ENCODE peak calls at places on chromosomes 3 and 15, in four cellular contexts. V is mesendoderm, Q is neuronal stem cell, M is H1. B is an unnamed sample.

GRCh38 chr3:71903141-71903540 is 118.2 kb upstream of the PROK2 start:
- DNase-seq in V (no peak), Q (no peak), M (no peak), B (no peak)

GRCh38 chr3:64445318-64446300 is 220.3 kb upstream of the PRICKLE2 start:
- DNase-seq in V (peak; percentile 76), Q (peak; percentile 37), M (peak; percentile 90), B (peak; percentile 28)

GRCh38 chr3:82133070-82133606 is 371.7 kb upstream of the GBE1 start:
- DNase-seq in V (peak; percentile 64), Q (peak; percentile 45), M (peak; percentile 64), B (peak; percentile 63)

GRCh38 chr15:95175914-95176658 is 944.7 kb downstream of the MCTP2 start:
- DNase-seq in V (no peak), Q (no peak), M (no peak), B (peak; percentile 70)

GRCh38 chr15:53197426-53197839 is 407.3 kb upstream of the ONECUT1 start:
- DNase-seq in V (peak; percentile 84), Q (peak; percentile 81), M (peak; percentile 86), B (peak; percentile 2)

GRCh38 chr3:120604784-120605183 is 8.6 kb downstream of the NDUFB4 start:
- DNase-seq in V (peak; percentile 68), Q (no peak), M (no peak), B (no peak)

GRCh38 chr3:52250122-52250521 is 4.6 kb downstream of the PPM1M start:
- DNase-seq in V (no peak), Q (no peak), M (no peak), B (no peak)

GRCh38 chr3:8371085-8371551 is 130.5 kb upstream of the LMCD1 start:
- DNase-seq in V (no peak), Q (no peak), M (no peak), B (peak; percentile 53)

GRCh38 chr15:56693761-56694160 is 39.5 kb downstream of the ZNF280D start:
- DNase-seq in V (no peak), Q (no peak), M (no peak), B (peak; percentile 35)

GRCh38 chr3:42214565-42215283 is 51.3 kb downstream of the CCK start:
- DNase-seq in V (no peak), Q (no peak), M (no peak), B (peak; percentile 68)

GRCh38 chr3:8560608-8561007 is 59.0 kb downstream of the LMCD1 start:
- DNase-seq in V (peak; percentile 81), Q (no peak), M (no peak), B (peak; percentile 94)

GRCh38 chr15:66359740-66360139 is 3.3 kb upstream of the TIPIN start:
- DNase-seq in V (no peak), Q (no peak), M (no peak), B (no peak)

GRCh38 chr3:16511561-16512434 is 1.7 kb downstream of the RFTN1 start:
- DNase-seq in V (peak; percentile 31), Q (no peak), M (no peak), B (peak; percentile 92)

GRCh38 chr15:75089781-75090734 is 66.7 kb downstream of the PPCDC start:
- DNase-seq in V (peak; percentile 13), Q (no peak), M (no peak), B (no peak)

GRCh38 chr3:10353661-10354372 is 32.9 kb upstream of the SEC13 start:
- DNase-seq in V (no peak), Q (no peak), M (no peak), B (no peak)

GRCh38 chr3:10783360-10784346 is 32.4 kb upstream of the SLC6A11 start:
- DNase-seq in V (peak; percentile 47), Q (peak; percentile 41), M (peak; percentile 66), B (peak; percentile 22)

GRCh38 chr3:8853081-8853480 is 83.7 kb upstream of the OXTR start:
- DNase-seq in V (no peak), Q (no peak), M (no peak), B (no peak)

GRCh38 chr3:17639765-17640164 is 102.7 kb downstream of the TBC1D5 start:
- DNase-seq in V (peak; percentile 64), Q (no peak), M (no peak), B (peak; percentile 94)

GRCh38 chr3:71707600-71707999 is 17.6 kb downstream of the EIF4E3 start:
- DNase-seq in V (no peak), Q (no peak), M (no peak), B (peak; percentile 62)

GRCh38 chr3:127358641-127359040 is 70.8 kb upstream of the PRR20G start:
- DNase-seq in V (no peak), Q (no peak), M (no peak), B (no peak)

GRCh38 chr3:136236109-136236508 is 14.0 kb upstream of the PCCB start:
- DNase-seq in V (no peak), Q (no peak), M (no peak), B (no peak)

GRCh38 chr3:142586803-142587406 is 8.4 kb upstream of the ATR start:
- DNase-seq in V (peak; percentile 91), Q (peak; percentile 58), M (no peak), B (peak; percentile 73)

GRCh38 chr3:160691151-160691550 is 14.2 kb downstream of the ARL14 start:
- DNase-seq in V (no peak), Q (no peak), M (no peak), B (no peak)

GRCh38 chr3:106282931-106283330 is 414.1 kb upstream of the CBLB start:
- DNase-seq in V (no peak), Q (no peak), M (no peak), B (no peak)

GRCh38 chr15:65094294-65094995 is 17.9 kb downstream of the KBTBD13 start:
- DNase-seq in V (no peak), Q (no peak), M (no peak), B (no peak)

GRCh38 chr3:12758025-12758830 is 831 bp downstream of the TMEM40 start:
- DNase-seq in V (no peak), Q (no peak), M (no peak), B (peak; percentile 67)

GRCh38 chr15:59555696-59556095 is 55.9 kb upstream of the GCNT3 start:
- DNase-seq in V (no peak), Q (no peak), M (no peak), B (no peak)

GRCh38 chr3:185983495-185984141 is 45.8 kb upstream of the TRA2B start:
- DNase-seq in V (peak; percentile 84), Q (peak; percentile 82), M (peak; percentile 90), B (peak; percentile 62)

GRCh38 chr15:88993662-88994061 is 80.5 kb upstream of the MFGE8 start:
- DNase-seq in V (no peak), Q (no peak), M (no peak), B (no peak)

GRCh38 chr15:58469432-58470353 is 37.9 kb downstream of the LIPC start:
- DNase-seq in V (peak; percentile 95), Q (no peak), M (no peak), B (peak; percentile 97)

GRCh38 chr3:16171009-16171408 is 3.5 kb upstream of the GALNT15 start:
- DNase-seq in V (no peak), Q (no peak), M (no peak), B (no peak)

GRCh38 chr3:188214442-188214841 is 60.5 kb downstream of the LPP start:
- DNase-seq in V (no peak), Q (no peak), M (no peak), B (no peak)

GRCh38 chr3:172179680-172180399 is 140.5 kb downstream of the FNDC3B start:
- DNase-seq in V (no peak), Q (no peak), M (no peak), B (no peak)

GRCh38 chr3:19891740-19892139 is 42.3 kb downstream of the EFHB start:
- DNase-seq in V (no peak), Q (no peak), M (no peak), B (peak; percentile 61)

GRCh38 chr3:19885468-19885867 is 48.5 kb downstream of the EFHB start:
- DNase-seq in V (peak; percentile 66), Q (peak; percentile 6), M (no peak), B (peak; percentile 41)

GRCh38 chr3:19886404-19886803 is 47.6 kb downstream of the EFHB start:
- DNase-seq in V (no peak), Q (no peak), M (no peak), B (no peak)

DNA sequence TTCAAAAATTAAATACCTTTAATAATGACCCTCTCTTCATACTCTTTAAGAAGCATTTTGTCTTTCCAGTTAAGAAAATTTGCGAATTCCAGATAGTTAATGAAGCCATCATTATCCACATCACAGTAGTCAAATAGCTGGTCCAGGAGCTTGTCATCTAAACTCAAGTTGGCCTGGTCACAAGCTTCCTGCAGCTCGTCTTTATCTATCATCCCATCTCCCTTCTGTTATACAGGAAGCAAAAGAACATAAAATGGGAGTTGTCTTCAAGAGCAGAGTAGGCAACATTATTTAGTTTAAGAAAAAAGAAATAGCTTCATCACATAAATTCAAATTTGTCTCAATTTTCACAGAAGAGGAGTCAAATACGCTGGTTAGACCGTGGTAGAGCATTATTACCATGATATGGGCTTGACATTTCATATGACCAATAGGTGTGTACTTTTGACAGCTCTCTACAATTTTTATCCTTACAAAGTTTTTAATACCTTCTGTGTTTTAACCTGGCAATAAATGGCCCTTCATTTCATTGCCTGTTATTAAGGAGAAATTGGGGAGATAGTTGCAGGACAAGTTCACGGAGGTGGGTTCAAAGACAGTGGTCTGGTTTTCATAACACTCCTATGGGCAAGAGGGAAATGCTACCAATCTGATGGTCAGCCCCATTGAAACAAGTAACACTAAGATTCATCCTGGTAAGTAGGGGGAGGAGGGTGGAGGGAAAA is 45.4 kb downstream of the EFHB start:
- DNase-seq in V (no peak), Q (no peak), M (no peak), B (no peak)
- H3K18ac ChIP-seq in V (no peak overlapping the region), Q (no peak overlapping the region), M (no peak overlapping the region), B (peak overlapping the region; percentile 90)

GRCh38 chr3:129491794-129492193 is 36.6 kb upstream of the RHO start:
- DNase-seq in V (no peak), Q (no peak), M (no peak), B (peak; percentile 85)
- H2AK5ac ChIP-seq in V (no peak overlapping the region), Q (no peak overlapping the region), M (no peak overlapping the region), B (peak overlapping the region; percentile 100)

GRCh38 chr15:23038741-23039150 is 623 bp downstream of the TUBGCP5 start:
- DNase-seq in V (peak; percentile 52), Q (no peak), M (no peak), B (peak; percentile 53)

GRCh38 chr15:23039151-23039916 is at the start of gene TUBGCP5:
- DNase-seq in V (peak; percentile 99), Q (peak; percentile 94), M (peak; percentile 98), B (peak; percentile 98)

GRCh38 chr15:23035964-23036566 is 3.3 kb downstream of the TUBGCP5 start:
- DNase-seq in V (peak; percentile 88), Q (peak; percentile 62), M (peak; percentile 86), B (peak; percentile 46)

GRCh38 chr15:23033979-23034378 is 5.4 kb downstream of the TUBGCP5 start:
- DNase-seq in V (no peak), Q (no peak), M (no peak), B (no peak)

DNA sequence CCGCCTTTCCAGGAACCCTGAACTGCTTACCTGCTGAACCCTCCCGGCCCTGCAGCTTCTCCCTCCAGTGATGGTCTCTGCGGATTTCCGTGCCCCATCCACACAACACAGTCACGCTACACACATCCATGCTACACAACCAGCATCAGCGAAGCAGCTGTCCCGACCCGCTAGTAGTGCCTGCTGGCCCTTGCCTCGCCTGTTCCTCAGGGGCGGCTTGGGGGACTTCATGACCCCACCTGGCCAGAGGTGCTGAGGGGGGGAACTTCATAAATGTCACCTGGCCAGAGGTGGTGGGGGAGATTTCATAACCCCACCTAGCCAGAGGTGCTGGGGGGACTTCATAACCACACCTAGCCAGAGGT is 530 bp upstream of the TUBGCP5 start:
- DNase-seq in V (no peak), Q (no peak), M (no peak), B (no peak)
- H3K18ac ChIP-seq in V (peak overlapping the region; percentile 2), Q (peak overlapping the region; percentile 53), M (peak overlapping the region; percentile 71), B (no peak overlapping the region)

GRCh38 chr3:14886101-14886500 is 61.3 kb upstream of the NR2C2 start:
- DNase-seq in V (no peak), Q (no peak), M (no peak), B (no peak)
- H2AK5ac ChIP-seq in V (no peak overlapping the region), Q (no peak overlapping the region), M (no peak overlapping the region), B (no peak overlapping the region)

B was measured in IMR-90.